ENCODE peak calls at places on chromosomes 6 and 20, in six cellular contexts. T is GM12878, W is upper lobe of left lung, P is A549, K is K562, C is HepG2. A is an unnamed sample.

GRCh38 chr6:135008941-135009290 is 45.7 kb downstream of the HBS1L start:
- ATAC-seq in T (peak; percentile 24), W (no peak), P (no peak), K (no peak), C (peak; percentile 77), A (no peak)

GRCh38 chr6:128174724-128175123 is 273.9 kb upstream of the THEMIS start:
- ATAC-seq in T (no peak), W (no peak), P (no peak), K (no peak), C (no peak), A (no peak)

GRCh38 chr6:147759088-147759487 is 250.6 kb downstream of the SAMD5 start:
- ATAC-seq in T (no peak), W (no peak), P (no peak), K (peak; percentile 56), C (no peak), A (no peak)

GRCh38 chr6:142857609-142858195 is 87.3 kb downstream of the HIVEP2 start:
- ATAC-seq in T (peak; percentile 38), W (no peak), P (no peak), K (no peak), C (no peak), A (no peak)

GRCh38 chr20:57374931-57375651 is 16.1 kb upstream of the RBM38 start:
- ATAC-seq in T (no peak), W (peak; percentile 89), P (no peak), K (no peak), C (no peak), A (peak; percentile 73)

GRCh38 chr6:128438311-128438916 is 82.0 kb downstream of the PTPRK start:
- ATAC-seq in T (no peak), W (no peak), P (no peak), K (no peak), C (no peak), A (no peak)

GRCh38 chr6:148388477-148388876 is 45.8 kb downstream of the SASH1 start:
- ATAC-seq in T (no peak), W (peak; percentile 56), P (no peak), K (no peak), C (no peak), A (peak; percentile 46)

GRCh38 chr20:57610261-57610952 is 9.8 kb downstream of the ZBP1 start:
- ATAC-seq in T (no peak), W (no peak), P (peak; percentile 41), K (no peak), C (peak; percentile 10), A (no peak)

GRCh38 chr6:51959744-51960383 is 127.5 kb downstream of the PKHD1 start:
- ATAC-seq in T (peak; percentile 97), W (peak; percentile 59), P (peak; percentile 83), K (peak; percentile 94), C (peak; percentile 97), A (no peak)

GRCh38 chr6:155341130-155341828 is 27.0 kb upstream of the TFB1M start:
- ATAC-seq in T (peak; percentile 91), W (no peak), P (no peak), K (no peak), C (no peak), A (no peak)

GRCh38 chr6:157205473-157206358 is 117.6 kb downstream of the TMEM242 start:
- ATAC-seq in T (no peak), W (no peak), P (no peak), K (no peak), C (no peak), A (no peak)

GRCh38 chr6:111979633-111980032 is 74.3 kb upstream of the CCN6 start:
- ATAC-seq in T (no peak), W (no peak), P (no peak), K (no peak), C (no peak), A (no peak)

GRCh38 chr20:58577139-58577806 is 62.1 kb upstream of the APCDD1L start:
- ATAC-seq in T (no peak), W (no peak), P (no peak), K (no peak), C (no peak), A (no peak)

GRCh38 chr6:99178168-99178567 is 171.3 kb downstream of the FAXC start:
- ATAC-seq in T (no peak), W (no peak), P (no peak), K (no peak), C (no peak), A (no peak)

GRCh38 chr6:138882369-138883017 is 86.6 kb downstream of the ECT2L start:
- ATAC-seq in T (peak; percentile 91), W (no peak), P (no peak), K (no peak), C (no peak), A (no peak)

GRCh38 chr20:18279231-18279630 is 9.1 kb upstream of the ZNF133 start:
- ATAC-seq in T (no peak), W (no peak), P (no peak), K (no peak), C (no peak), A (no peak)

GRCh38 chr6:19032486-19033295 is 645.5 kb downstream of the RNF144B start:
- ATAC-seq in T (no peak), W (peak; percentile 32), P (no peak), K (no peak), C (no peak), A (no peak)

GRCh38 chr6:36488221-36488620 is 45.4 kb downstream of the KCTD20 start:
- ATAC-seq in T (no peak), W (no peak), P (no peak), K (no peak), C (no peak), A (no peak)

GRCh38 chr6:46032112-46032998 is 16.7 kb upstream of the CLIC5 start:
- ATAC-seq in T (no peak), W (no peak), P (no peak), K (no peak), C (no peak), A (no peak)

GRCh38 chr6:71421611-71422010 is 133.0 kb downstream of the OGFRL1 start:
- ATAC-seq in T (no peak), W (no peak), P (no peak), K (no peak), C (no peak), A (no peak)

GRCh38 chr20:23366384-23366783 is 4.4 kb downstream of the GZF1 start:
- ATAC-seq in T (no peak), W (no peak), P (no peak), K (no peak), C (no peak), A (no peak)

GRCh38 chr20:32132911-32133549 is 23.5 kb downstream of the TM9SF4 start:
- ATAC-seq in T (peak; percentile 99), W (no peak), P (no peak), K (no peak), C (no peak), A (no peak)

GRCh38 chr6:26363882-26364825 is 844 bp upstream of the BTN3A2 start:
- ATAC-seq in T (peak; percentile 39), W (no peak), P (peak; percentile 62), K (peak; percentile 53), C (peak; percentile 31), A (no peak)

GRCh38 chr6:7939186-7939863 is 28.7 kb upstream of the TXNDC5 start:
- ATAC-seq in T (peak; percentile 73), W (no peak), P (no peak), K (no peak), C (peak; percentile 34), A (no peak)

GRCh38 chr6:42106663-42107023 is 35.8 kb downstream of the C6orf132 start:
- ATAC-seq in T (no peak), W (no peak), P (no peak), K (no peak), C (peak; percentile 79), A (no peak)

GRCh38 chr6:42103753-42104094 is 38.7 kb downstream of the C6orf132 start:
- ATAC-seq in T (no peak), W (no peak), P (no peak), K (no peak), C (no peak), A (no peak)

GRCh38 chr6:42105714-42106662 is 36.4 kb downstream of the C6orf132 start:
- ATAC-seq in T (no peak), W (no peak), P (no peak), K (no peak), C (peak; percentile 8), A (no peak)

GRCh38 chr6:42104095-42104806 is 38.2 kb downstream of the C6orf132 start:
- ATAC-seq in T (peak; percentile 90), W (peak; percentile 80), P (peak; percentile 21), K (peak; percentile 88), C (peak; percentile 36), A (peak; percentile 90)

DNA sequence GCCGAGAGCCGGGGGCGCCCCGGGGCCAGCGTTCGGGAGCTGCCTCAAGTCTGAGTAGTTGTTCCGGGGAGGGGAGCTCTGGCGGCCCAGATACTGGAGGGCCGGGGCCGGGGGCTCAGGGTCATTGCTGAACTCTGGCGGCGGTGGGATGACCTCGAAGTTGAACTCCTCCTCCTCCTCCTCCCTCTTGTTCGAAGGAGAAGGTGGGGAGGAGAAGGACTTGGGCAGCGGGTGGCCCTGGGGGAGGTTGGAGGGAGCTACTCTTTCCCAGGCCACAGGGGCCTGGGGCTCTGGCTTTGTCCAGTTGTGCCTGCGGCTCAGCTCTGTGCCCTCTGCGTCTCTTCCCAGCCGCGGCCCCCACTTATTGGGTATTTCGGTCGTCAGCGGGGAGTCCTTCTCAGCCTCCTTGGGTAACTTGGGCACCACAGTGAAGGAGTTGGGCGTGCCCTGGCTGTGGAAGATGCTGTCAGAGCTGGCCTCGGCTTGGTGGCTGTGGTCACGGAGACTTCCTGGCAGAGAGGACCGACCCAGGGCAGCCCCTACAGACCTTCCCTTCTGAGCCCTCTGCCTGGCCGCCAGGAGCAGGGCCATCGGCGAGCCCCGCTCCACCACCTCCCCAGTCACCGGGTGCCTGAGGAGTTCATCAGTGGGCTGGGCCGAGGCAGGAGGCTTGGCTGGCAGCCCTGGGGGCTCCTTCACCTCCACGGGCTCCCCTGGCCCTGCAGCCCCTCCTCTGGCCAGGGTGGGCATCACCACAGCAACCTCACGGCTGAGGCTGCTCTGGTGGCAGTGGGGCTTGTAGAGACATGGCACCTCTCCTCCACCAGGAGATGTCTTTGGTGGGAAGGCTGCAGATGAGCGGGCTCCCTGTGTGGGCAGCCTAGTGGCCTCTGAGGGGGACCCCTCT is 37.4 kb downstream of the C6orf132 start:
- ATAC-seq in T (no peak), W (no peak), P (no peak), K (peak; percentile 39), C (peak; percentile 6), A (no peak)
- H3K4me3 ChIP-seq in T (peak overlapping the region; percentile 68), W (peak overlapping the region; percentile 53), P (no peak overlapping the region), K (peak overlapping the region; percentile 50), C (no peak overlapping the region), A (peak overlapping the region; percentile 6)

GRCh38 chr20:62623488-62624324 is 18.6 kb upstream of the SLCO4A1 start:
- ATAC-seq in T (peak; percentile 95), W (peak; percentile 97), P (peak; percentile 92), K (peak; percentile 99), C (peak; percentile 87), A (peak; percentile 91)
- TF ChIP-seq EP300 in T (no peak), W (peak; percentile 78), P (no peak), K (no peak), C (peak; percentile 83), A (peak; percentile 44)

DNA sequence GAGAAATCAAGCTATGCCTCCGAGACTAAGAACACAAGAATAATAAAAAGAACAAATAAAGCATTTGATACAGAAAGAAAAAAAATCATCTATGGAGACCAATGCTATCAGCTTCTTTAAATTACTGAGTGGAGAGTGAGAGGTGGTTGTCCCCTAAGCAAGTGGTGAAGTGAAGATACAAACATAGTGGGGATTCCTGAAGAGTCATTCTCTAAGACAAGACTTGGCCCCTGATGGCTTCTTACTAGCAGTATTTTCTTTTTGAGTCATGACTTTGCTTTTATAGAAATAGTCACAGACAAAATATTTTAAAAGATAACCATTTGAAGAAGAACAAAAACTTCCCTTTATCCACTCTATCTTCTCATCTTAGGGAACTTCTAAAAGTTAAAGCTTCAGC is 261.4 kb upstream of the PRDM1 start:
- ATAC-seq in T (peak; percentile 37), W (no peak), P (no peak), K (no peak), C (no peak), A (no peak)
- H3K4me3 ChIP-seq in T (no peak overlapping the region), W (no peak overlapping the region), P (no peak overlapping the region), K (no peak overlapping the region), C (no peak overlapping the region), A (no peak overlapping the region)

GRCh38 chr20:1827974-1828785 is 67.0 kb upstream of the SIRPA start:
- ATAC-seq in T (no peak), W (peak; percentile 34), P (peak; percentile 33), K (no peak), C (peak; percentile 98), A (peak; percentile 27)
- TF ChIP-seq EP300 in T (no peak), W (no peak), P (no peak), K (no peak), C (peak; percentile 71), A (no peak)

A was measured in gastroesophageal sphincter.